ENCODE peak calls at places on chromosomes 16 and 17, in nine cellular contexts. One of them, this sample, is unnamed.

GRCh38 chr16:57743886-57744645 is 8.5 kb downstream of the KATNB1 start:
- DNase-seq in effector CD4-positive, alpha-beta T cell: no peak
- DNase-seq in astrocyte of the spinal cord: no peak
- DNase-seq in EH: no peak
- DNase-seq in neuronal stem cell: no peak
- DNase-seq in stimulated activated CD4-positive, alpha-beta T cell treated with anti-CD3 and anti-CD28 coated beads, Interleukin-1b, Interleukin-23, amount 100 ng/mL, for 24 hours: no peak
- DNase-seq in germinal center: no peak
- DNase-seq in CD4-positive, alpha-beta memory T cell: no peak
- DNase-seq in CD4-positive, CD25-positive, alpha-beta regulatory T cell: no peak
- DNase-seq in this sample: no peak

GRCh38 chr16:47463771-47464624 is 2.9 kb downstream of the PHKB start:
- DNase-seq in effector CD4-positive, alpha-beta T cell: no peak
- DNase-seq in astrocyte of the spinal cord: no peak
- DNase-seq in EH: peak
- DNase-seq in neuronal stem cell: no peak
- DNase-seq in stimulated activated CD4-positive, alpha-beta T cell treated with anti-CD3 and anti-CD28 coated beads, Interleukin-1b, Interleukin-23, amount 100 ng/mL, for 24 hours: no peak
- DNase-seq in germinal center: no peak
- DNase-seq in CD4-positive, alpha-beta memory T cell: no peak
- DNase-seq in CD4-positive, CD25-positive, alpha-beta regulatory T cell: no peak
- DNase-seq in this sample: no peak

GRCh38 chr16:82344157-82344556 is 174.1 kb upstream of the MPHOSPH6 start:
- DNase-seq in effector CD4-positive, alpha-beta T cell: no peak
- DNase-seq in astrocyte of the spinal cord: no peak
- DNase-seq in EH: peak
- DNase-seq in neuronal stem cell: no peak
- DNase-seq in stimulated activated CD4-positive, alpha-beta T cell treated with anti-CD3 and anti-CD28 coated beads, Interleukin-1b, Interleukin-23, amount 100 ng/mL, for 24 hours: no peak
- DNase-seq in germinal center: no peak
- DNase-seq in CD4-positive, alpha-beta memory T cell: no peak
- DNase-seq in CD4-positive, CD25-positive, alpha-beta regulatory T cell: no peak
- DNase-seq in this sample: no peak

GRCh38 chr16:17470871-17471744 is at the start of gene XYLT1:
- DNase-seq in effector CD4-positive, alpha-beta T cell: peak
- DNase-seq in astrocyte of the spinal cord: peak
- DNase-seq in EH: peak
- DNase-seq in neuronal stem cell: no peak
- DNase-seq in stimulated activated CD4-positive, alpha-beta T cell treated with anti-CD3 and anti-CD28 coated beads, Interleukin-1b, Interleukin-23, amount 100 ng/mL, for 24 hours: no peak
- DNase-seq in germinal center: peak
- DNase-seq in CD4-positive, alpha-beta memory T cell: peak
- DNase-seq in CD4-positive, CD25-positive, alpha-beta regulatory T cell: peak
- DNase-seq in this sample: peak

GRCh38 chr17:58741121-58741625 is 14.5 kb upstream of the PPM1E start:
- DNase-seq in effector CD4-positive, alpha-beta T cell: no peak
- DNase-seq in astrocyte of the spinal cord: no peak
- DNase-seq in EH: peak
- DNase-seq in neuronal stem cell: no peak
- DNase-seq in stimulated activated CD4-positive, alpha-beta T cell treated with anti-CD3 and anti-CD28 coated beads, Interleukin-1b, Interleukin-23, amount 100 ng/mL, for 24 hours: no peak
- DNase-seq in germinal center: no peak
- DNase-seq in CD4-positive, alpha-beta memory T cell: no peak
- DNase-seq in CD4-positive, CD25-positive, alpha-beta regulatory T cell: no peak
- DNase-seq in this sample: no peak

GRCh38 chr17:59149841-59150511 is 5.0 kb downstream of the SKA2 start:
- DNase-seq in effector CD4-positive, alpha-beta T cell: no peak
- DNase-seq in astrocyte of the spinal cord: no peak
- DNase-seq in EH: no peak
- DNase-seq in neuronal stem cell: no peak
- DNase-seq in stimulated activated CD4-positive, alpha-beta T cell treated with anti-CD3 and anti-CD28 coated beads, Interleukin-1b, Interleukin-23, amount 100 ng/mL, for 24 hours: no peak
- DNase-seq in germinal center: no peak
- DNase-seq in CD4-positive, alpha-beta memory T cell: no peak
- DNase-seq in CD4-positive, CD25-positive, alpha-beta regulatory T cell: peak
- DNase-seq in this sample: no peak

GRCh38 chr16:554640-555413 is 5.4 kb upstream of the PRR35 start:
- DNase-seq in effector CD4-positive, alpha-beta T cell: no peak
- DNase-seq in astrocyte of the spinal cord: peak
- DNase-seq in EH: peak
- DNase-seq in neuronal stem cell: no peak
- DNase-seq in stimulated activated CD4-positive, alpha-beta T cell treated with anti-CD3 and anti-CD28 coated beads, Interleukin-1b, Interleukin-23, amount 100 ng/mL, for 24 hours: no peak
- DNase-seq in germinal center: no peak
- DNase-seq in CD4-positive, alpha-beta memory T cell: no peak
- DNase-seq in CD4-positive, CD25-positive, alpha-beta regulatory T cell: no peak
- DNase-seq in this sample: no peak

GRCh38 chr17:5099271-5099670 is 12.4 kb downstream of the ZNF232 start:
- DNase-seq in effector CD4-positive, alpha-beta T cell: no peak
- DNase-seq in astrocyte of the spinal cord: no peak
- DNase-seq in EH: no peak
- DNase-seq in neuronal stem cell: no peak
- DNase-seq in stimulated activated CD4-positive, alpha-beta T cell treated with anti-CD3 and anti-CD28 coated beads, Interleukin-1b, Interleukin-23, amount 100 ng/mL, for 24 hours: no peak
- DNase-seq in germinal center: no peak
- DNase-seq in CD4-positive, alpha-beta memory T cell: no peak
- DNase-seq in CD4-positive, CD25-positive, alpha-beta regulatory T cell: no peak
- DNase-seq in this sample: no peak

GRCh38 chr16:84117482-84117843 is 721 bp upstream of the MBTPS1 start:
- DNase-seq in effector CD4-positive, alpha-beta T cell: peak
- DNase-seq in astrocyte of the spinal cord: peak
- DNase-seq in EH: no peak
- DNase-seq in neuronal stem cell: peak
- DNase-seq in stimulated activated CD4-positive, alpha-beta T cell treated with anti-CD3 and anti-CD28 coated beads, Interleukin-1b, Interleukin-23, amount 100 ng/mL, for 24 hours: peak
- DNase-seq in germinal center: peak
- DNase-seq in CD4-positive, alpha-beta memory T cell: no peak
- DNase-seq in CD4-positive, CD25-positive, alpha-beta regulatory T cell: peak
- DNase-seq in this sample: no peak

GRCh38 chr17:77456271-77456950 is 315.6 kb downstream of the SEC14L1 start:
- DNase-seq in effector CD4-positive, alpha-beta T cell: no peak
- DNase-seq in astrocyte of the spinal cord: no peak
- DNase-seq in EH: no peak
- DNase-seq in neuronal stem cell: no peak
- DNase-seq in stimulated activated CD4-positive, alpha-beta T cell treated with anti-CD3 and anti-CD28 coated beads, Interleukin-1b, Interleukin-23, amount 100 ng/mL, for 24 hours: no peak
- DNase-seq in germinal center: no peak
- DNase-seq in CD4-positive, alpha-beta memory T cell: peak
- DNase-seq in CD4-positive, CD25-positive, alpha-beta regulatory T cell: peak
- DNase-seq in this sample: no peak

GRCh38 chr17:226108-226772 is 44.8 kb upstream of the DOC2B start:
- DNase-seq in effector CD4-positive, alpha-beta T cell: no peak
- DNase-seq in astrocyte of the spinal cord: no peak
- DNase-seq in EH: no peak
- DNase-seq in neuronal stem cell: no peak
- DNase-seq in stimulated activated CD4-positive, alpha-beta T cell treated with anti-CD3 and anti-CD28 coated beads, Interleukin-1b, Interleukin-23, amount 100 ng/mL, for 24 hours: no peak
- DNase-seq in germinal center: no peak
- DNase-seq in CD4-positive, alpha-beta memory T cell: no peak
- DNase-seq in CD4-positive, CD25-positive, alpha-beta regulatory T cell: no peak
- DNase-seq in this sample: no peak

This sample was measured in nucleus accumbens.